ENCODE peak calls at places on chromosomes 2 and 18, in five cellular contexts. U is A549, R is GM12878, Q is HepG2, N is K562. L is an unnamed sample.

GRCh38 chr2:193542762-193543161 is 1348.0 kb upstream of the TMEFF2 start:
- DNase-seq in U (no peak), R (no peak), Q (no peak), N (no peak), L (no peak)

GRCh38 chr2:192030289-192030688 is 164.4 kb downstream of the TMEFF2 start:
- DNase-seq in U (no peak), R (no peak), Q (no peak), N (no peak), L (peak; percentile 32)

GRCh38 chr2:102527086-102527485 is 54.1 kb downstream of the SLC9A4 start:
- DNase-seq in U (no peak), R (no peak), Q (no peak), N (no peak), L (no peak)

GRCh38 chr18:21191596-21192307 is 50.3 kb upstream of the GREB1L start:
- DNase-seq in U (peak; percentile 67), R (no peak), Q (peak; percentile 42), N (peak; percentile 59), L (peak; percentile 86)

GRCh38 chr18:63322908-63323634 is 3.5 kb upstream of the BCL2 start:
- DNase-seq in U (peak; percentile 68), R (no peak), Q (peak; percentile 63), N (peak; percentile 70), L (peak; percentile 86)

GRCh38 chr18:70292628-70293027 is 3.8 kb downstream of the SOCS6 start:
- DNase-seq in U (no peak), R (no peak), Q (no peak), N (no peak), L (no peak)

GRCh38 chr2:228417966-228418365 is 236.5 kb upstream of the SPHKAP start:
- DNase-seq in U (no peak), R (no peak), Q (no peak), N (no peak), L (no peak)

GRCh38 chr2:30612371-30612770 is 165.3 kb downstream of the LCLAT1 start:
- DNase-seq in U (no peak), R (no peak), Q (peak; percentile 31), N (no peak), L (no peak)

GRCh38 chr18:7608798-7609197 is 41.7 kb downstream of the PTPRM start:
- DNase-seq in U (no peak), R (no peak), Q (no peak), N (no peak), L (no peak)

GRCh38 chr18:62957885-62958472 is 242.6 kb downstream of the PHLPP1 start:
- DNase-seq in U (peak; percentile 65), R (no peak), Q (peak; percentile 46), N (peak; percentile 55), L (peak; percentile 79)

GRCh38 chr2:182906454-182906853 is 40.0 kb upstream of the FRZB start:
- DNase-seq in U (no peak), R (no peak), Q (no peak), N (no peak), L (no peak)

GRCh38 chr2:12047761-12048160 is 301.3 kb downstream of the LPIN1 start:
- DNase-seq in U (no peak), R (no peak), Q (no peak), N (no peak), L (no peak)

GRCh38 chr2:219124379-219125110 is 36.1 kb downstream of the NHEJ1 start:
- DNase-seq in U (no peak), R (no peak), Q (no peak), N (peak; percentile 74), L (no peak)

GRCh38 chr2:43539436-43539835 is 56.4 kb downstream of the THADA start:
- DNase-seq in U (no peak), R (no peak), Q (no peak), N (no peak), L (no peak)

GRCh38 chr2:95390272-95390880 is 12.1 kb upstream of the FAHD2A start:
- DNase-seq in U (no peak), R (no peak), Q (peak; percentile 75), N (no peak), L (no peak)

GRCh38 chr2:121902171-121902591 is 146.7 kb downstream of the TSN start:
- DNase-seq in U (no peak), R (no peak), Q (no peak), N (peak; percentile 65), L (peak; percentile 70)

GRCh38 chr2:175373729-175374128 is 192.2 kb upstream of the ATP5MC3 start:
- DNase-seq in U (no peak), R (no peak), Q (no peak), N (no peak), L (no peak)

GRCh38 chr18:29164993-29165599 is 988.2 kb upstream of the CDH2 start:
- DNase-seq in U (peak; percentile 57), R (no peak), Q (peak; percentile 13), N (no peak), L (no peak)

GRCh38 chr2:182372661-182373060 is 54.2 kb downstream of the PDE1A start:
- DNase-seq in U (peak; percentile 82), R (no peak), Q (peak; percentile 11), N (no peak), L (no peak)

GRCh38 chr2:44135771-44136170 is 32.9 kb upstream of the PPM1B start:
- DNase-seq in U (no peak), R (no peak), Q (no peak), N (no peak), L (peak; percentile 18)

GRCh38 chr2:17539993-17540812 is at the start of gene VSNL1:
- DNase-seq in U (peak; percentile 47), R (no peak), Q (peak; percentile 98), N (peak; percentile 37), L (peak; percentile 96)

GRCh38 chr18:10926565-10927194 is 222.7 kb downstream of the PIEZO2 start:
- DNase-seq in U (no peak), R (peak; percentile 47), Q (no peak), N (peak; percentile 4), L (peak; percentile 29)

GRCh38 chr2:181790716-181791649 is 100.5 kb upstream of the ITPRID2 start:
- DNase-seq in U (peak; percentile 92), R (peak; percentile 50), Q (peak; percentile 88), N (peak; percentile 45), L (no peak)

GRCh38 chr2:201129044-201129505 is 13.1 kb downstream of the CFLAR start:
- DNase-seq in U (peak; percentile 71), R (no peak), Q (peak; percentile 78), N (peak; percentile 54), L (no peak)

GRCh38 chr2:230717595-230717994 is 5.0 kb downstream of the CAB39 start:
- DNase-seq in U (no peak), R (no peak), Q (no peak), N (no peak), L (peak; percentile 62)

GRCh38 chr2:226354434-226354833 is 445.2 kb downstream of the IRS1 start:
- DNase-seq in U (no peak), R (no peak), Q (no peak), N (no peak), L (no peak)

GRCh38 chr2:171995586-171995985 is 4.2 kb upstream of the METAP1D start:
- DNase-seq in U (no peak), R (no peak), Q (no peak), N (no peak), L (no peak)

GRCh38 chr2:26618611-26619010 is 22.6 kb downstream of the CIB4 start:
- DNase-seq in U (no peak), R (no peak), Q (no peak), N (no peak), L (no peak)

GRCh38 chr2:2158176-2158826 is 172.8 kb downstream of the MYT1L start:
- DNase-seq in U (no peak), R (no peak), Q (no peak), N (no peak), L (no peak)

GRCh38 chr2:69683170-69683971 is 39.8 kb upstream of the AAK1 start:
- DNase-seq in U (peak; percentile 30), R (no peak), Q (peak; percentile 38), N (peak; percentile 66), L (no peak)

GRCh38 chr2:1518501-1518821 is 105.2 kb downstream of the TPO start:
- DNase-seq in U (no peak), R (no peak), Q (no peak), N (no peak), L (no peak)

GRCh38 chr2:210604666-210605065 is 48.3 kb downstream of the CPS1 start:
- DNase-seq in U (no peak), R (no peak), Q (no peak), N (no peak), L (no peak)

GRCh38 chr2:210598219-210598618 is 41.8 kb downstream of the CPS1 start:
- DNase-seq in U (no peak), R (no peak), Q (no peak), N (no peak), L (no peak)

DNA sequence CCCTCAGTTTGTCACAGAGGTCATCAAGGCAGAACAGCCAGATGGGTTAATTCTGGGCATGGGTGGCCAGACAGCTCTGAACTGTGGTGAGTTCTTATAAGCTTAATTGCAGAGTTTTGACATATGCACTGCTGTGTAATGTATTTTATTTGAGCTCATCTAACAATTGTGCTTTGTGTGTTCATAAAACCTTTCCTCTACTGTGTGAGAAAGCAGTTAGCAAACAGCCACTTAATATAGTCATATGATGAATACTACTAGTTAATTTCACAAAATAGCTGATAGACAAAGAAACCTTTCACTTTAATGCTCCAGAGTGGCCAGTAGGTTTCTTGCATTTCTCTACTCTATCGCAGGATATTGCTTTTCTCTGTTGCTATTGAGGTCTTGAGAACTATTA is 43.1 kb downstream of the CPS1 start:
- DNase-seq in U (no peak), R (no peak), Q (no peak), N (no peak), L (no peak)
- H3K27ac ChIP-seq in U (no peak overlapping the region), R (no peak overlapping the region), Q (no peak overlapping the region), N (no peak overlapping the region), L (no peak overlapping the region)

GRCh38 chr18:59516356-59517155 is 157.5 kb upstream of the LMAN1 start:
- DNase-seq in U (peak; percentile 60), R (no peak), Q (peak; percentile 94), N (peak; percentile 49), L (peak; percentile 41)
- H3K4me2 ChIP-seq in U (peak overlapping the region; percentile 40), R (no peak overlapping the region), Q (peak overlapping the region; percentile 67), N (no peak overlapping the region), L (no peak overlapping the region)

DNA sequence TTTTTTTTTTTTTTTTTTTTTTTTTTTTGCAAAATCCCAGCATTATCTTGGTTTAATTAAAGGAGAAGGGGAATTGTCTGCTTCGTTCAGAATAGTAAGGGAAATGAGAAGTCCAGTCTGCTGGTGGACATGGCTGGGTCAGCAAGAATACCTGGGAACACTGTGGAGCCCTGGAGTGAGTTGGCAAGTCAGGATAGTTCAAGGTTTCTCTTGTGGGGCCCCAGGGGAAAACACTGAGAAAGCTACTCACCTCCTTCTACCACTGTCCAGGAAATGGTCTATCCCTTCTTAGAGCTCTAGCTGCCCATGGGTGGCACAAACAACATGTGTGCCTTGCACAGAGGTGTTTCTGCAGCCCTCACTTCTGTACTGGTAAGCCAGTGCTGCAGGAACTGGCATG is 169.1 kb upstream of the SIX2 start:
- DNase-seq in U (no peak), R (no peak), Q (no peak), N (no peak), L (no peak)
- TF ChIP-seq JUNB in U (no peak), R (no peak), Q (no peak), N (no peak), L (no peak)

GRCh38 chr2:237556773-237557632 is 9.4 kb upstream of the PRLH start:
- DNase-seq in U (no peak), R (peak; percentile 89), Q (no peak), N (no peak), L (no peak)
- H3K27ac ChIP-seq in U (no peak overlapping the region), R (peak overlapping the region; percentile 75), Q (no peak overlapping the region), N (no peak overlapping the region), L (no peak overlapping the region)

GRCh38 chr2:190867182-190867581 is 13.4 kb upstream of the GLS start:
- DNase-seq in U (no peak), R (no peak), Q (no peak), N (no peak), L (no peak)
- H3K4me2 ChIP-seq in U (peak overlapping the region; percentile 56), R (no peak overlapping the region), Q (no peak overlapping the region), N (no peak overlapping the region), L (no peak overlapping the region)

GRCh38 chr2:149815946-149816345 is 228.4 kb upstream of the MMADHC start:
- DNase-seq in U (no peak), R (no peak), Q (no peak), N (no peak), L (no peak)
- TF ChIP-seq JUNB in U (no peak), R (no peak), Q (no peak), N (no peak), L (no peak)